ENCODE peak calls at places on chromosome 9, in six cellular contexts. V is IMR-90, D is MM.1S, W is ovary, C is OCI-LY7, M is heart left ventricle. B is an unnamed sample.

GRCh38 chr9:136533775-136534157 is 12.1 kb downstream of the NOTCH1 start:
- DNase-seq in V (no peak), D (no peak), W (no peak), C (no peak), M (no peak), B (no peak)

GRCh38 chr9:5549671-5550650 is 39.6 kb downstream of the PDCD1LG2 start:
- DNase-seq in V (peak; percentile 70), D (no peak), W (no peak), C (no peak), M (no peak), B (no peak)

GRCh38 chr9:121206516-121207370 is 5.1 kb upstream of the RAB14 start:
- DNase-seq in V (peak; percentile 25), D (no peak), W (no peak), C (peak; percentile 44), M (no peak), B (no peak)

GRCh38 chr9:15146121-15146820 is 160.7 kb downstream of the TTC39B start:
- DNase-seq in V (no peak), D (no peak), W (no peak), C (no peak), M (no peak), B (no peak)

GRCh38 chr9:27614551-27614950 is 41.3 kb upstream of the C9orf72 start:
- DNase-seq in V (no peak), D (no peak), W (no peak), C (no peak), M (no peak), B (no peak)

GRCh38 chr9:117826837-117827236 is 122.6 kb downstream of the TLR4 start:
- DNase-seq in V (no peak), D (no peak), W (no peak), C (no peak), M (no peak), B (no peak)

GRCh38 chr9:135602789-135603481 is 36.4 kb downstream of the GLT6D1 start:
- DNase-seq in V (peak; percentile 27), D (peak; percentile 64), W (no peak), C (peak; percentile 57), M (no peak), B (peak; percentile 78)

GRCh38 chr9:14027114-14027812 is 286.7 kb downstream of the NFIB start:
- DNase-seq in V (no peak), D (no peak), W (no peak), C (no peak), M (peak; percentile 81), B (no peak)

GRCh38 chr9:114237781-114238180 is 82.4 kb downstream of the COL27A1 start:
- DNase-seq in V (no peak), D (no peak), W (no peak), C (no peak), M (no peak), B (no peak)

GRCh38 chr9:114238471-114238870 is 83.1 kb downstream of the COL27A1 start:
- DNase-seq in V (no peak), D (no peak), W (no peak), C (no peak), M (peak; percentile 63), B (no peak)

GRCh38 chr9:114240647-114241558 is 82.0 kb upstream of the ORM1 start:
- DNase-seq in V (no peak), D (no peak), W (no peak), C (no peak), M (no peak), B (no peak)

GRCh38 chr9:114240216-114240615 is 82.7 kb upstream of the ORM1 start:
- DNase-seq in V (no peak), D (no peak), W (no peak), C (no peak), M (no peak), B (no peak)

DNA sequence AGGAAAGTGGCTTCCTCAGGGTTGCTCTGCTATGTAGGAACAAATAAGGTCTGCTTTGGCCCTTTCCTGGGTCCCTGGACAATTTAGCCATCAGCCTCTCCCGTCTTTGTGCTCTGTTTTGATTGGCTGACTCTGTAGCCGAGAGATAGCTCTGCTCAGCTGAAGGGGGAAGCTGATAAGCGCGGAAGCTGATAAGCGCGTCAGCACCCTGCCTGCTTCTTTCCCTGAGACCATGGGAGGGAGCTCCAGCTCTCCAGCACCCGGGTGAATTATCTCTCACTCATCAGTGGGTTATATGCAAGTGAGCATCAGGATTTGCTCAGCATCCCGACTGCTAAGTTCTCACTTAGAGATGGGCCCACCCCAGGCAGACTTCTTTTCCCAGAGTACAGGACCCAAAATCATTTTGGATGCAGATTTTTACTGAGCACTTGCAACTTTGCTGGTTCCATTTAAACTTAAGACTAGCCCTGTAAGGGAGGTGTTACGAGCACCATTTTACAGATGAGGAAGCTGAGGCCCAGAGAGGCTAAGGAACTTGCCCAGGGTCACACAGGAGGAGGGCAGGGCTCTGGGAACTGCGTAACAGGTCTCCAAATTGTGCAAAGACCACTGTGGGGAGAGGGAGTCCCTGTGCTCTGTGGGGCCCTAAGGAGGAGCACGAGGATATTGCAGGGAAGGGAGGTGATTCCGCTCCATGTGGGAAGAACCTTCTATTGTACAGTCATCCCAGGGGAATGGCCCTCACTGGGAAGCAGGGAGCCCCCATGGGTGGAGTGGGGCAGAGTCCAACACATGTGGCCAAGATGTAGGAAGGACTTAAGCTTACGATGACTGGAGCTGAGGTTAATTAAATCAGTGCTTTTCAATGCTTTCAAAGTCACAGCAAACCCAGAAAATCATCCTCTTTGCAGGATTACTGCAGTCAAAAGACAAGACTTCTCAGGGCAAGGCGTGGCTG is 83.7 kb upstream of the ORM1 start:
- DNase-seq in V (peak; percentile 66), D (no peak), W (no peak), C (peak; percentile 11), M (peak; percentile 66), B (no peak)
- TF ChIP-seq CTCF in V (peak; percentile 44), D (no peak), W (no peak), C (peak; percentile 45), M (peak; percentile 17), B (no peak)

GRCh38 chr9:24698864-24699518 is 153.3 kb upstream of the IZUMO3 start:
- DNase-seq in V (no peak), D (peak; percentile 55), W (no peak), C (peak; percentile 2), M (no peak), B (no peak)
- TF ChIP-seq CTCF in V (no peak), D (peak; percentile 7), W (no peak), C (peak; percentile 17), M (no peak), B (no peak)

GRCh38 chr9:34994429-34995287 is 5.1 kb downstream of the DNAJB5 start:
- DNase-seq in V (peak; percentile 49), D (no peak), W (no peak), C (no peak), M (no peak), B (peak; percentile 40)
- TF ChIP-seq CTCF in V (peak; percentile 67), D (peak; percentile 56), W (no peak), C (peak; percentile 78), M (peak; percentile 42), B (no peak)

GRCh38 chr9:17082343-17082742 is 52.5 kb upstream of the CNTLN start:
- DNase-seq in V (peak; percentile 60), D (no peak), W (peak; percentile 47), C (no peak), M (no peak), B (no peak)
- TF ChIP-seq CTCF in V (peak; percentile 25), D (no peak), W (no peak), C (no peak), M (no peak), B (no peak)

GRCh38 chr9:130225071-130225470 is 40.5 kb upstream of the HMCN2 start:
- DNase-seq in V (no peak), D (no peak), W (no peak), C (no peak), M (no peak), B (no peak)

GRCh38 chr9:130219661-130220081 is 45.9 kb upstream of the HMCN2 start:
- DNase-seq in V (no peak), D (no peak), W (no peak), C (no peak), M (no peak), B (no peak)

GRCh38 chr9:130217838-130218237 is 45.6 kb downstream of the NCS1 start:
- DNase-seq in V (no peak), D (no peak), W (no peak), C (no peak), M (no peak), B (no peak)

GRCh38 chr9:130222833-130223232 is 42.7 kb upstream of the HMCN2 start:
- DNase-seq in V (no peak), D (no peak), W (no peak), C (no peak), M (no peak), B (no peak)

GRCh38 chr9:130220351-130220750 is 45.2 kb upstream of the HMCN2 start:
- DNase-seq in V (peak; percentile 72), D (no peak), W (peak; percentile 79), C (no peak), M (peak; percentile 35), B (no peak)
- TF ChIP-seq CTCF in V (peak; percentile 34), D (no peak), W (peak; percentile 31), C (no peak), M (no peak), B (no peak)

GRCh38 chr9:93684806-93685553 is 108.6 kb downstream of the PHF2 start:
- DNase-seq in V (peak; percentile 24), D (no peak), W (no peak), C (no peak), M (no peak), B (peak; percentile 20)
- TF ChIP-seq CTCF in V (peak; percentile 19), D (no peak), W (no peak), C (peak; percentile 17), M (no peak), B (no peak)

GRCh38 chr9:78243130-78243529 is 7.3 kb downstream of the CEP78 start:
- DNase-seq in V (no peak), D (no peak), W (no peak), C (no peak), M (no peak), B (no peak)

GRCh38 chr9:78245401-78245800 is 9.5 kb downstream of the CEP78 start:
- DNase-seq in V (no peak), D (no peak), W (no peak), C (no peak), M (no peak), B (no peak)

GRCh38 chr9:78239506-78239905 is 3.6 kb downstream of the CEP78 start:
- DNase-seq in V (no peak), D (no peak), W (no peak), C (no peak), M (no peak), B (no peak)

GRCh38 chr9:78238061-78239038 is 2.5 kb downstream of the CEP78 start:
- DNase-seq in V (no peak), D (no peak), W (no peak), C (no peak), M (no peak), B (no peak)

GRCh38 chr9:78242041-78242440 is 6.2 kb downstream of the CEP78 start:
- DNase-seq in V (peak; percentile 12), D (no peak), W (no peak), C (no peak), M (no peak), B (no peak)
- TF ChIP-seq CTCF in V (no peak), D (no peak), W (no peak), C (no peak), M (no peak), B (no peak)

DNA sequence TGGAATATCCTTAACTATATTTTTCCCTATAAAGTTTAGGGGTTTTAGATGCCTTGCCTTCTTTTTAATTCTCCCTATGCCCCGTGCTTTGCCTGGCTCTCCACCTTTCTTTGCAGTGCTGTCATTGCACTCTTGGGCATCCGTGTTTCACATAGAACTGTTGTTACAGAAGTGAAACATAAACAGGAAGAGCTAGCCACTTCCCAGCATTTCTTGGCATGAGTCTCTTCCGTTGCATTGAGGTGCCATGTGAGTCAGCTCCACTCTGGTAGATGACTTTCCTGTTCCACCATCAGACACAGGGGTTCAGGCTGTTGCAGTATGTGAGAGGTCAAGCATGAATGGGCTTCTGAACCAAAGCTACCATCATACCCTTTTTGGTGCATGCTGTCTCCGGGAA is 73.4 kb downstream of the ANGPTL2 start:
- DNase-seq in V (peak; percentile 97), D (peak; percentile 69), W (no peak), C (no peak), M (no peak), B (no peak)
- TF ChIP-seq CTCF in V (peak; percentile 34), D (peak; percentile 32), W (no peak), C (no peak), M (peak; percentile 40), B (no peak)

B was measured in GM13976.